ENCODE peak calls at places on chromosomes 11 and 22, in four cellular contexts. I is K562, V is WTC11, A is GM12878. M is an unnamed sample.

GRCh38 chr11:88345949-88346348 is 8.4 kb upstream of the CTSC start:
- DNase-seq in I (no peak), V (no peak), A (no peak), M (no peak)

GRCh38 chr11:20156280-20156875 is 3.9 kb downstream of the DBX1 start:
- DNase-seq in I (peak; percentile 9), V (peak; percentile 81), A (no peak), M (no peak)

GRCh38 chr11:61268588-61269250 is 26.4 kb downstream of the VWCE start:
- DNase-seq in I (no peak), V (no peak), A (no peak), M (no peak)

GRCh38 chr22:30332994-30333706 is 6.4 kb upstream of the TBC1D10A start:
- DNase-seq in I (no peak), V (no peak), A (no peak), M (no peak)

GRCh38 chr11:32427935-32428664 is 7.2 kb downstream of the WT1 start:
- DNase-seq in I (no peak), V (peak; percentile 60), A (no peak), M (no peak)

GRCh38 chr11:117618956-117619355 is 178.1 kb downstream of the DSCAML1 start:
- DNase-seq in I (no peak), V (peak; percentile 59), A (no peak), M (no peak)

GRCh38 chr11:85772700-85773099 is 38.2 kb downstream of the SYTL2 start:
- DNase-seq in I (no peak), V (no peak), A (no peak), M (no peak)

GRCh38 chr11:45848654-45849081 is 1.4 kb downstream of the CRY2 start:
- DNase-seq in I (no peak), V (no peak), A (no peak), M (peak; percentile 78)

GRCh38 chr11:14223636-14224035 is 135.3 kb downstream of the RRAS2 start:
- DNase-seq in I (no peak), V (no peak), A (no peak), M (no peak)

GRCh38 chr11:68295271-68295670 is 17.1 kb upstream of the LRP5 start:
- DNase-seq in I (no peak), V (no peak), A (no peak), M (no peak)

GRCh38 chr11:121389651-121390050 is 62.5 kb upstream of the SORL1 start:
- DNase-seq in I (no peak), V (peak; percentile 26), A (no peak), M (no peak)

GRCh38 chr11:3021125-3021524 is 29.0 kb upstream of the NAP1L4 start:
- DNase-seq in I (peak; percentile 45), V (peak; percentile 48), A (no peak), M (peak; percentile 88)

GRCh38 chr11:35316161-35316560 is 103.2 kb downstream of the SLC1A2 start:
- DNase-seq in I (no peak), V (no peak), A (no peak), M (no peak)

GRCh38 chr11:132962026-132962425 is 570.3 kb downstream of the OPCML start:
- DNase-seq in I (no peak), V (no peak), A (no peak), M (no peak)

GRCh38 chr11:36412781-36413383 is 97.2 kb downstream of the TRAF6 start:
- DNase-seq in I (no peak), V (no peak), A (no peak), M (no peak)

GRCh38 chr11:612201-612960 is 3.4 kb downstream of the IRF7 start:
- DNase-seq in I (no peak), V (no peak), A (no peak), M (peak; percentile 29)

GRCh38 chr11:1836011-1836945 is 1.5 kb downstream of the SYT8 start:
- DNase-seq in I (no peak), V (no peak), A (no peak), M (no peak)

GRCh38 chr11:77361184-77361583 is 59.7 kb upstream of the GDPD4 start:
- DNase-seq in I (no peak), V (no peak), A (no peak), M (no peak)

GRCh38 chr11:19565639-19566038 is 147.0 kb upstream of the NAV2 start:
- DNase-seq in I (no peak), V (no peak), A (no peak), M (no peak)

GRCh38 chr11:2208691-2209369 is 37.2 kb upstream of the TH start:
- DNase-seq in I (no peak), V (no peak), A (no peak), M (peak; percentile 12)

GRCh38 chr11:113831314-113831713 is 44.1 kb downstream of the USP28 start:
- DNase-seq in I (no peak), V (no peak), A (peak; percentile 27), M (no peak)

GRCh38 chr22:45208993-45209838 is 31.5 kb downstream of the KIAA0930 start:
- DNase-seq in I (peak; percentile 38), V (peak; percentile 84), A (no peak), M (no peak)

GRCh38 chr22:25775501-25775900 is 33.5 kb downstream of the MYO18B start:
- DNase-seq in I (no peak), V (peak; percentile 65), A (no peak), M (no peak)

GRCh38 chr11:15106201-15106965 is 8.3 kb upstream of the INSC start:
- DNase-seq in I (peak; percentile 8), V (no peak), A (no peak), M (no peak)

GRCh38 chr11:117958949-117959348 is 27.2 kb upstream of the IL10RA start:
- DNase-seq in I (no peak), V (no peak), A (no peak), M (no peak)

GRCh38 chr11:122601131-122602125 is 54.1 kb upstream of the UBASH3B start:
- DNase-seq in I (no peak), V (no peak), A (no peak), M (peak; percentile 40)

GRCh38 chr11:6249822-6250555 is 9.6 kb upstream of the CCKBR start:
- DNase-seq in I (peak; percentile 68), V (no peak), A (no peak), M (no peak)

GRCh38 chr11:19546325-19546724 is 166.3 kb upstream of the NAV2 start:
- DNase-seq in I (no peak), V (no peak), A (no peak), M (no peak)

GRCh38 chr11:45518853-45519545 is 146.4 kb downstream of the CHST1 start:
- DNase-seq in I (no peak), V (no peak), A (no peak), M (no peak)

GRCh38 chr11:45930031-45930794 is 7.8 kb downstream of the LARGE2 start:
- DNase-seq in I (peak; percentile 24), V (no peak), A (peak; percentile 88), M (no peak)

GRCh38 chr22:39254789-39255298 is 10.1 kb upstream of the PDGFB start:
- DNase-seq in I (peak; percentile 24), V (no peak), A (peak; percentile 41), M (no peak)

GRCh38 chr11:71453021-71453910 is at the start of gene NADSYN1:
- DNase-seq in I (peak; percentile 97), V (peak; percentile 98), A (peak; percentile 72), M (peak; percentile 89)

GRCh38 chr11:71456294-71456693 is 3.3 kb downstream of the NADSYN1 start:
- DNase-seq in I (no peak), V (no peak), A (no peak), M (no peak)

GRCh38 chr11:71452354-71453020 is 516 bp upstream of the NADSYN1 start:
- DNase-seq in I (no peak), V (peak; percentile 48), A (no peak), M (peak; percentile 11)

GRCh38 chr11:71453911-71454304 is 905 bp downstream of the NADSYN1 start:
- DNase-seq in I (no peak), V (no peak), A (no peak), M (no peak)

DNA sequence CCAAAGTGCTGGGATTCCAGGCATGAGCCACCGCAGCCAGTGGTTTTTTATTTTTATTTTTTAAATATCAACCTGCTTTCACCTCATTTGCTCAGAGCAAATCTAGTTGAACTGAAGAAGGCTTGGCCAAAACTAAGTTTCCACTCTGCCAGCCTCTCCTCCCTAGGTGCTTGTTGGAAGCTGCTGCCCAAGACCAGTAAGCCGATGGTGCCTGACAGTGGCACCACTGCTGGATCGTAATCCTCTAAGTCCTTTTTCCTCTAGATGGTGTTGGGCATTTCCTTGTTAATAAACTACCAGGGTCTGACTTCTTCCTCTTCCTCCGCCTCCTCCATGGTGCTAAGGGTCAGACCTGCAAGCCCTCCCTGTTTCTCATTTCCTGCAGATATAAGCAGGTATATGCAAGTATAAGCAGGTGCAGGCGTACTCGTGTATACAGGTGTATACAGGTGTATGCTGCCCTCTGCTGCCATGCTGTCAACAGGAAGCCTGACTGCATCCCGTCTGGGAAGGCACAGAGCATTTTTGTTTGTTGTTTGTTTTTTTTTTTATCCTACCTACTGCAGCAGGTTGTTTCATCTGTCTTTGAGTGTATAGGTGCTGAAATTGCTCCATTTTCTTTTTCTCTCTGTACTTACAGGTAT is 1.6 kb downstream of the NADSYN1 start:
- DNase-seq in I (no peak), V (no peak), A (no peak), M (no peak)
- TF ChIP-seq CREM in I (no peak), V (no peak), A (no peak), M (no peak)

GRCh38 chr11:62801071-62801470 is 4.2 kb downstream of the NXF1 start:
- DNase-seq in I (no peak), V (no peak), A (no peak), M (no peak)

GRCh38 chr11:62805044-62805892 is at the start of gene NXF1:
- DNase-seq in I (peak; percentile 97), V (peak; percentile 95), A (peak; percentile 80), M (peak; percentile 85)

GRCh38 chr11:62806611-62807121 is 1.4 kb upstream of the NXF1 start:
- DNase-seq in I (peak; percentile 31), V (no peak), A (no peak), M (no peak)

GRCh38 chr11:62805991-62806441 is 776 bp upstream of the NXF1 start:
- DNase-seq in I (peak; percentile 63), V (no peak), A (no peak), M (no peak)

GRCh38 chr11:62804310-62805043 is 763 bp downstream of the NXF1 start:
- DNase-seq in I (peak; percentile 19), V (no peak), A (no peak), M (no peak)
- TF ChIP-seq CREM in I (no peak), V (no peak), A (peak; percentile 13), M (no peak)

GRCh38 chr22:22169923-22170322 is 74.7 kb upstream of the VPREB1 start:
- DNase-seq in I (no peak), V (no peak), A (no peak), M (no peak)
- TF ChIP-seq CREM in I (no peak), V (no peak), A (no peak), M (no peak)

GRCh38 chr11:9687736-9688494 is 24.0 kb downstream of the SWAP70 start:
- DNase-seq in I (no peak), V (no peak), A (no peak), M (no peak)
- TF ChIP-seq CREM in I (no peak), V (no peak), A (no peak), M (no peak)

GRCh38 chr11:16925495-16926065 is 88.6 kb downstream of the PLEKHA7 start:
- DNase-seq in I (no peak), V (peak; percentile 90), A (no peak), M (peak; percentile 64)
- TF ChIP-seq CREM in I (no peak), V (no peak), A (no peak), M (no peak)

GRCh38 chr22:37053310-37054077 is 2.0 kb downstream of the KCTD17 start:
- DNase-seq in I (no peak), V (no peak), A (no peak), M (no peak)
- TF ChIP-seq CREM in I (no peak), V (no peak), A (no peak), M (no peak)

GRCh38 chr22:42114721-42115120 is 15.9 kb downstream of the CYP2D6 start:
- DNase-seq in I (peak; percentile 21), V (peak; percentile 67), A (no peak), M (peak; percentile 54)
- TF ChIP-seq CREM in I (no peak), V (no peak), A (no peak), M (no peak)

M was measured in HepG2.